ENCODE peak calls at places on chromosomes 4 and X, in seven cellular contexts. One of them, this sample, is unnamed.

GRCh38 chrX:82141942-82142341 is 940.0 kb downstream of the SH3BGRL start:
- DNase-seq in H9: no peak
- DNase-seq in IMR-90: no peak
- DNase-seq in mesendoderm: no peak
- DNase-seq in neuronal stem cell: no peak
- DNase-seq in trophoblast cell: no peak
- DNase-seq in H1: no peak
- DNase-seq in this sample: no peak

GRCh38 chrX:154892263-154892662 is 6.1 kb downstream of the F8A1 start:
- DNase-seq in H9: no peak
- DNase-seq in IMR-90: no peak
- DNase-seq in mesendoderm: no peak
- DNase-seq in neuronal stem cell: no peak
- DNase-seq in trophoblast cell: no peak
- DNase-seq in H1: no peak
- DNase-seq in this sample: no peak

GRCh38 chrX:17174671-17175070 is 200.3 kb upstream of the NHS start:
- DNase-seq in H9: no peak
- DNase-seq in IMR-90: no peak
- DNase-seq in mesendoderm: no peak
- DNase-seq in neuronal stem cell: no peak
- DNase-seq in trophoblast cell: no peak
- DNase-seq in H1: no peak
- DNase-seq in this sample: no peak

GRCh38 chr4:7424553-7425111 is 10.1 kb downstream of the PSAPL1 start:
- DNase-seq in H9: peak
- DNase-seq in IMR-90: no peak
- DNase-seq in mesendoderm: no peak
- DNase-seq in neuronal stem cell: no peak
- DNase-seq in trophoblast cell: no peak
- DNase-seq in H1: peak
- DNase-seq in this sample: no peak

GRCh38 chr4:6574747-6575502 is at the start of gene MAN2B2:
- DNase-seq in H9: peak
- DNase-seq in IMR-90: peak
- DNase-seq in mesendoderm: peak
- DNase-seq in neuronal stem cell: peak
- DNase-seq in trophoblast cell: peak
- DNase-seq in H1: peak
- DNase-seq in this sample: peak

GRCh38 chr4:145937990-145938611 is 522 bp downstream of the ZNF827 start:
- DNase-seq in H9: no peak
- DNase-seq in IMR-90: peak
- DNase-seq in mesendoderm: peak
- DNase-seq in neuronal stem cell: peak
- DNase-seq in trophoblast cell: peak
- DNase-seq in H1: peak
- DNase-seq in this sample: peak

GRCh38 chrX:130636277-130636676 is 234.5 kb downstream of the RBMX2 start:
- DNase-seq in H9: no peak
- DNase-seq in IMR-90: no peak
- DNase-seq in mesendoderm: no peak
- DNase-seq in neuronal stem cell: no peak
- DNase-seq in trophoblast cell: peak
- DNase-seq in H1: no peak
- DNase-seq in this sample: no peak

GRCh38 chrX:79107891-79108718 is 36.4 kb upstream of the GPR174 start:
- DNase-seq in H9: no peak
- DNase-seq in IMR-90: no peak
- DNase-seq in mesendoderm: no peak
- DNase-seq in neuronal stem cell: no peak
- DNase-seq in trophoblast cell: peak
- DNase-seq in H1: no peak
- DNase-seq in this sample: no peak

GRCh38 chr4:1856920-1857699 is 1.2 kb upstream of the LETM1 start:
- DNase-seq in H9: no peak
- DNase-seq in IMR-90: no peak
- DNase-seq in mesendoderm: no peak
- DNase-seq in neuronal stem cell: no peak
- DNase-seq in trophoblast cell: peak
- DNase-seq in H1: no peak
- DNase-seq in this sample: no peak

GRCh38 chr4:7120341-7120740 is 52.5 kb upstream of the GRPEL1 start:
- DNase-seq in H9: peak
- DNase-seq in IMR-90: peak
- DNase-seq in mesendoderm: no peak
- DNase-seq in neuronal stem cell: no peak
- DNase-seq in trophoblast cell: no peak
- DNase-seq in H1: no peak
- DNase-seq in this sample: no peak

GRCh38 chr4:138090145-138090917 is 151.8 kb downstream of the SLC7A11 start:
- DNase-seq in H9: peak
- DNase-seq in IMR-90: peak
- DNase-seq in mesendoderm: peak
- DNase-seq in neuronal stem cell: peak
- DNase-seq in trophoblast cell: peak
- DNase-seq in H1: peak
- DNase-seq in this sample: peak

GRCh38 chrX:148872153-148872540 is 371.7 kb downstream of the AFF2 start:
- DNase-seq in H9: no peak
- DNase-seq in IMR-90: no peak
- DNase-seq in mesendoderm: no peak
- DNase-seq in neuronal stem cell: no peak
- DNase-seq in trophoblast cell: no peak
- DNase-seq in H1: no peak
- DNase-seq in this sample: no peak

GRCh38 chr4:132333723-132334045 is 815.4 kb upstream of the PCDH10 start:
- DNase-seq in H9: no peak
- DNase-seq in IMR-90: peak
- DNase-seq in mesendoderm: no peak
- DNase-seq in neuronal stem cell: no peak
- DNase-seq in trophoblast cell: peak
- DNase-seq in H1: no peak
- DNase-seq in this sample: peak

GRCh38 chrX:67614414-67614813 is 70.6 kb downstream of the AR start:
- DNase-seq in H9: no peak
- DNase-seq in IMR-90: peak
- DNase-seq in mesendoderm: no peak
- DNase-seq in neuronal stem cell: no peak
- DNase-seq in trophoblast cell: peak
- DNase-seq in H1: no peak
- DNase-seq in this sample: peak

GRCh38 chrX:23931149-23931604 is 23.4 kb downstream of the CXorf58 start:
- DNase-seq in H9: no peak
- DNase-seq in IMR-90: no peak
- DNase-seq in mesendoderm: no peak
- DNase-seq in neuronal stem cell: no peak
- DNase-seq in trophoblast cell: peak
- DNase-seq in H1: no peak
- DNase-seq in this sample: no peak

DNA sequence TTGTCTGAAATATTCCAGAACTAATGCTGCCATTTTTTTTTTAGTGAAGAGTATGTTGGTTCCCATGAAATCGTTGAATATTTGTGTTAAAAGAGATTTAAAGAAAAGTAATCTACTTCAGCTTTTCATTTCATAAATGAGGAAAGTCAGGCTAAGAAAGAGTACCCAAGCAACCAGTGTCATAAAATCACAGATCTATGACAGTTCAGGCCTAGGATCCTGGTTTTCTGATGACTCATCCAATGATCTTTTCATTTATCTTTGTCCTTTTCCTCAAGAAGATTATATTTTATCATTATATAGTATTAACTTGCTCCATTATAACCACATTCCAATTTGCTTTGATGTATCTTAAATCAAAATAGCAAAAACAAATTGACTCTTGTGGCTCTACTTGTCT is 139.4 kb upstream of the HCCS start:
- DNase-seq in H9: no peak
- DNase-seq in IMR-90: no peak
- DNase-seq in mesendoderm: no peak
- DNase-seq in neuronal stem cell: no peak
- DNase-seq in trophoblast cell: no peak
- DNase-seq in H1: no peak
- DNase-seq in this sample: no peak
- H3K23ac ChIP-seq in H9: no peak
- H3K23ac ChIP-seq in IMR-90: no peak
- H3K23ac ChIP-seq in mesendoderm: no peak
- H3K23ac ChIP-seq in neuronal stem cell: no peak
- H3K23ac ChIP-seq in trophoblast cell: no peak
- H3K23ac ChIP-seq in H1: no peak
- H3K23ac ChIP-seq in this sample: no peak

DNA sequence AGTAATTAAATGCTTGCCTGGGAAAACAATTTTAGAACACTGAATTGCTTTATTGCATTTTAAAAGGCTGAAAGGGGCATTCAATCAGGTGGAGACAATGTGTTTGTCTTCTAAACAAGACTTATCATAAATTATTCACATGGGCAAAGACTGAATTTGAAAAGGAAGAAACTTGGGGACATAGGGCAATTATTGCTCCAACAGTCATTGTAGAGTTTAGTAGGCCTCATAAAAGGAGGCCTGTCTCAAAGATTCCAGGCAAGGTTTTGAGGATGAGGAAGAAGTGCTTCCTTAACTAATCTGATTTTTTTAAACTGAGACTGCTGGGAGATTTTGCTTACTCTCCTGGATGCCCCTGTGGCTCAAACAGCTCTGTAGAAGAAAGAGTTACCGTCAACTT is 174.4 kb upstream of the RPS6KA3 start:
- DNase-seq in H9: no peak
- DNase-seq in IMR-90: no peak
- DNase-seq in mesendoderm: no peak
- DNase-seq in neuronal stem cell: no peak
- DNase-seq in trophoblast cell: no peak
- DNase-seq in H1: no peak
- DNase-seq in this sample: no peak
- H3K23ac ChIP-seq in H9: no peak
- H3K23ac ChIP-seq in IMR-90: no peak
- H3K23ac ChIP-seq in mesendoderm: no peak
- H3K23ac ChIP-seq in neuronal stem cell: no peak
- H3K23ac ChIP-seq in trophoblast cell: no peak
- H3K23ac ChIP-seq in H1: no peak
- H3K23ac ChIP-seq in this sample: no peak

GRCh38 chr4:126777649-126778048 is 855.1 kb upstream of the INTU start:
- DNase-seq in H9: no peak
- DNase-seq in IMR-90: peak
- DNase-seq in mesendoderm: no peak
- DNase-seq in neuronal stem cell: no peak
- DNase-seq in trophoblast cell: no peak
- DNase-seq in H1: no peak
- DNase-seq in this sample: peak

GRCh38 chr4:126776361-126776760 is 856.4 kb upstream of the INTU start:
- DNase-seq in H9: no peak
- DNase-seq in IMR-90: no peak
- DNase-seq in mesendoderm: no peak
- DNase-seq in neuronal stem cell: no peak
- DNase-seq in trophoblast cell: no peak
- DNase-seq in H1: no peak
- DNase-seq in this sample: no peak

GRCh38 chr4:126778348-126778747 is 854.4 kb upstream of the INTU start:
- DNase-seq in H9: no peak
- DNase-seq in IMR-90: peak
- DNase-seq in mesendoderm: no peak
- DNase-seq in neuronal stem cell: no peak
- DNase-seq in trophoblast cell: peak
- DNase-seq in H1: no peak
- DNase-seq in this sample: peak

GRCh38 chr4:126779446-126780166 is 853.2 kb upstream of the INTU start:
- DNase-seq in H9: no peak
- DNase-seq in IMR-90: no peak
- DNase-seq in mesendoderm: no peak
- DNase-seq in neuronal stem cell: no peak
- DNase-seq in trophoblast cell: no peak
- DNase-seq in H1: no peak
- DNase-seq in this sample: no peak

GRCh38 chr4:126779001-126779400 is 853.8 kb upstream of the INTU start:
- DNase-seq in H9: no peak
- DNase-seq in IMR-90: no peak
- DNase-seq in mesendoderm: no peak
- DNase-seq in neuronal stem cell: no peak
- DNase-seq in trophoblast cell: no peak
- DNase-seq in H1: no peak
- DNase-seq in this sample: no peak
- H3K23ac ChIP-seq in H9: no peak
- H3K23ac ChIP-seq in IMR-90: no peak
- H3K23ac ChIP-seq in mesendoderm: no peak
- H3K23ac ChIP-seq in neuronal stem cell: no peak
- H3K23ac ChIP-seq in trophoblast cell: no peak
- H3K23ac ChIP-seq in H1: no peak
- H3K23ac ChIP-seq in this sample: no peak

GRCh38 chrX:1444896-1445480 is 7.7 kb downstream of the ASMTL start:
- DNase-seq in H9: peak
- DNase-seq in IMR-90: no peak
- DNase-seq in mesendoderm: no peak
- DNase-seq in neuronal stem cell: no peak
- DNase-seq in trophoblast cell: no peak
- DNase-seq in H1: no peak
- DNase-seq in this sample: no peak

GRCh38 chrX:1443496-1444075 is 9.1 kb downstream of the ASMTL start:
- DNase-seq in H9: peak
- DNase-seq in IMR-90: no peak
- DNase-seq in mesendoderm: no peak
- DNase-seq in neuronal stem cell: no peak
- DNase-seq in trophoblast cell: no peak
- DNase-seq in H1: no peak
- DNase-seq in this sample: no peak

GRCh38 chrX:1440506-1440905 is 12.2 kb downstream of the ASMTL start:
- DNase-seq in H9: no peak
- DNase-seq in IMR-90: no peak
- DNase-seq in mesendoderm: no peak
- DNase-seq in neuronal stem cell: no peak
- DNase-seq in trophoblast cell: no peak
- DNase-seq in H1: no peak
- DNase-seq in this sample: no peak

GRCh38 chrX:1442724-1443367 is 9.9 kb downstream of the ASMTL start:
- DNase-seq in H9: peak
- DNase-seq in IMR-90: no peak
- DNase-seq in mesendoderm: no peak
- DNase-seq in neuronal stem cell: no peak
- DNase-seq in trophoblast cell: no peak
- DNase-seq in H1: no peak
- DNase-seq in this sample: no peak

DNA sequence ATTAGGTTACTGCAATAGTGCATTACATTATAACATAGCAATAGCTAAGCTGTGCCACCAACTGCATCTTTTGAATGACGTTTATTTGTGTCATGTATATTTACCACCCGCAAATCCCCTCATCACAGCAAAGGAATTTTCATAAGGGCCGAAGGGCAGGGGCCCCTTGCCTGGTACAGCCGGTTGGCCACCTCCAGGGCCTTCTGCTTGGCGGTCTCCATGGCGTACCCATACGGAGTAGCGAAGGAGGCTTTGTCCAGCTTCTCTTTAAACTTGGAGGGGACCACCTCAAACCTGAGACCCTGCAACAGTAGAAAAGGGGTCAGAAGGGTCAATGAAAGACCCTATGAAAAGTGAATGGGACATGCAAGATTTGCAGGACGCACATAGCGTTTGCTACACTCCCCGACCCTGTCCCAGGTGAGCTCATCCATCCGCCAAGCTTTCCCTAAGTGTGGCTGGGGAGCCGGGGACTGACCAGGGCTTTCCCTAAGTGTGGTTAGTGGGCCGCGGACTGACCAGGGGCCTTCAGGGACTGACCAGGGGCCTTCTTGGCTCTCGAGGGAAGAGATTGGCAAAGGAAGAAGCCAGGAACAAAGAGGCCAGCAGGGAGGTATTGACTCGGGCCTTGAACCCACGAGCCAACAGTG is 10.6 kb downstream of the ASMTL start:
- DNase-seq in H9: peak
- DNase-seq in IMR-90: no peak
- DNase-seq in mesendoderm: no peak
- DNase-seq in neuronal stem cell: no peak
- DNase-seq in trophoblast cell: no peak
- DNase-seq in H1: no peak
- DNase-seq in this sample: no peak
- H3K23ac ChIP-seq in H9: no peak
- H3K23ac ChIP-seq in IMR-90: no peak
- H3K23ac ChIP-seq in mesendoderm: no peak
- H3K23ac ChIP-seq in neuronal stem cell: no peak
- H3K23ac ChIP-seq in trophoblast cell: no peak
- H3K23ac ChIP-seq in H1: no peak
- H3K23ac ChIP-seq in this sample: no peak

This sample was measured in mesenchymal stem cell.